ENCODE peak calls at places on chromosome 7, in six cellular contexts. X is A549; B is adipocyte; E is CD8-positive, alpha-beta memory T cell; W is AG09309; C is fibroblast of lung. G is an unnamed sample.

GRCh38 chr7:92968502-92968901 is 132.1 kb upstream of the CDK6 start:
- DNase-seq in B (no peak), W (no peak), E (no peak), X (no peak), C (no peak), G (no peak)

GRCh38 chr7:45117582-45117981 is 6.1 kb upstream of the TBRG4 start:
- DNase-seq in E (no peak), X (no peak), B (no peak), C (no peak), W (no peak), G (no peak)

GRCh38 chr7:131074585-131074984 is 253.1 kb upstream of the MKLN1 start:
- DNase-seq in C (no peak), B (no peak), E (no peak), W (no peak), X (no peak), G (no peak)

GRCh38 chr7:99407849-99408346 is 499 bp downstream of the PDAP1 start:
- DNase-seq in E (peak), X (peak), B (peak), W (peak), C (peak), G (no peak)

GRCh38 chr7:44769381-44770209 is 20.9 kb downstream of the ZMIZ2 start:
- DNase-seq in E (peak), W (no peak), C (peak), B (peak), X (no peak), G (no peak)

GRCh38 chr7:25382175-25382574 is 153.9 kb upstream of the NPVF start:
- DNase-seq in E (no peak), B (no peak), W (no peak), X (no peak), C (no peak), G (no peak)

GRCh38 chr7:11319491-11320274 is 346.0 kb downstream of the PHF14 start:
- DNase-seq in B (no peak), W (no peak), X (no peak), C (no peak), E (no peak), G (no peak)

GRCh38 chr7:77415474-77415821 is 701 bp downstream of the GSAP start:
- DNase-seq in W (no peak), E (no peak), C (no peak), B (no peak), X (no peak), G (no peak)

GRCh38 chr7:151720297-151720696 is 156.6 kb downstream of the PRKAG2 start:
- DNase-seq in W (no peak), B (no peak), C (no peak), E (no peak), X (no peak), G (no peak)

GRCh38 chr7:127478040-127478386 is 85.5 kb upstream of the ZNF800 start:
- DNase-seq in W (no peak), E (no peak), C (no peak), X (no peak), B (no peak), G (no peak)

GRCh38 chr7:132001166-132001565 is 444.7 kb upstream of the PODXL start:
- DNase-seq in B (no peak), C (no peak), W (no peak), E (no peak), X (no peak), G (no peak)

GRCh38 chr7:18352339-18353255 is 143.0 kb upstream of the HDAC9 start:
- DNase-seq in C (peak), B (peak), X (peak), E (no peak), W (peak), G (peak)

GRCh38 chr7:147510913-147511312 is 1079.7 kb upstream of the C7orf33 start:
- DNase-seq in E (no peak), B (peak), W (no peak), C (peak), X (no peak), G (no peak)

GRCh38 chr7:24829787-24830186 is 72.5 kb upstream of the GSDME start:
- DNase-seq in W (no peak), C (no peak), X (no peak), E (no peak), B (no peak), G (no peak)

GRCh38 chr7:108448777-108449576 is 7.3 kb downstream of the NRCAM start:
- DNase-seq in B (no peak), X (no peak), E (no peak), C (peak), W (no peak), G (no peak)

GRCh38 chr7:65946895-65947294 is 35.1 kb downstream of the GUSB start:
- DNase-seq in W (no peak), B (peak), X (no peak), E (no peak), C (peak), G (no peak)

GRCh38 chr7:97120713-97121457 is 3.4 kb downstream of the SDHAF3 start:
- DNase-seq in C (no peak), X (no peak), W (no peak), B (no peak), E (no peak), G (no peak)
- H3K4me3 ChIP-seq in C (no peak), X (no peak), W (no peak), B (no peak), E (no peak), G (no peak)

DNA sequence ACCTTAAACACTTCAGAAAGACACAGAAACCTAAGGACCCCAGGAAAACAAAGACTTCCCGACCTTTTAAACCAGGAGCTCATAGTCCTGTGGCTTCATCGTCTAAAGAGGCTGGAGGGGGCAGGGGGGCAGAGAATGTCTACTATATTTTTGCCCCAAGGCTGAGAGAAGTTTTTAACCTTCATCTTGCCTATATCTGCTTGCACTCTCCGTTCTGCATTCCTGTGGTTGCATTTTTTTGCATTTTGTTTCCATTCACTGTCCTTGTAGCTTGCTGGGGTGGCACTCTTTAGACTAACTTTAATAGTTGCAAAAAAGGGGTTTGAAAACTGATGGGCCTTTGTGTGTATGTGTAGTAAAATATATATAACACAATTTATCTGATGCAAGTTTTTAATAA is 23.7 kb downstream of the PRKAR2B start:
- DNase-seq in C (no peak), E (no peak), X (no peak), W (no peak), B (peak), G (no peak)
- H3K4me3 ChIP-seq in C (no peak), E (no peak), X (no peak), W (no peak), B (no peak), G (no peak)

DNA sequence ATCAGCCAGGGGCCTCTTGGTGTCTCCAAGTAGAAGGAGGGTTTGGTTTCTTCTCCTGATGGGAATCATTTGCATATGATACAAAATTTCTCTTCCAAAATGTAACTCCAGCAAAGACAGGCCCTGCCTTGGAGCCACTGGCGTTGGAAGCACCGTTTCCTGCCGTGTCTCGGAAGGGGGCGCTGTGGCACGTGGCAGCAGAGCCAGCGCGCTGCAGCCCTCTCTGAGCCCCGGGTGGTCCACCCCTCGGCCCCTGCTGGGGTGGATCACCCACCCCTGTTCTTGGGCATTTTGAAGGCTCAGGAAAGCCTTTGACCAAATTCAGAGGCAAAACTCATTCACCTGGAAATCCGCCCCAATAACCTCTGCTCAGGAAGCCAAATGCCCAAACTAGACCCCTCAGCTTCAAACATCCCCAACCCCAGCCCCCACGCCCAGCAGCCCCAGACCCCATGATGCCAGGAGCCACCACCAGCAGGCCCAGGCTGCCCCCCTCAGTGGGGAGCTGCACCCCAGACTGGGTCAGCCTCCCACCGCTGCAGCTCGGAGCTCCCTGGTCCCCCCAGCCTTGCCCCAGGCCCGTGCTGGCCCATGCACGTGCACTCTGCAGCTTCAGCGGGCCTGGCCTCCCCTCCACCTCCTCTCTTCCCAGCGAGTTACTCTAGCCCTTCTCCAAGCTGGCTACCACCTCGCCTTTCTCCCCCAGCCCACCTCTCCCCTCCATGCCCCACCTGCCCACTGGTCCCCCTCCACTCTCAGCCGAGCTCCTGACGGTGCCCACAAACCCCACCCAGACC is 29.5 kb upstream of the ELFN1 start:
- DNase-seq in B (no peak), X (no peak), C (no peak), E (no peak), W (no peak), G (no peak)
- H3K4me3 ChIP-seq in B (no peak), X (no peak), C (no peak), E (no peak), W (no peak), G (no peak)

GRCh38 chr7:37916017-37916672 is 472 bp downstream of the SFRP4 start:
- DNase-seq in X (no peak), W (no peak), E (no peak), B (no peak), C (peak), G (no peak)

GRCh38 chr7:37912756-37913155 is 3.9 kb downstream of the SFRP4 start:
- DNase-seq in E (no peak), C (no peak), W (no peak), X (no peak), B (no peak), G (no peak)

GRCh38 chr7:37916673-37917660 is at the start of gene SFRP4:
- DNase-seq in X (peak), B (peak), E (no peak), W (no peak), C (peak), G (peak)

GRCh38 chr7:37918526-37918925 is 1.9 kb upstream of the SFRP4 start:
- DNase-seq in W (no peak), E (no peak), X (no peak), B (no peak), C (no peak), G (no peak)

DNA sequence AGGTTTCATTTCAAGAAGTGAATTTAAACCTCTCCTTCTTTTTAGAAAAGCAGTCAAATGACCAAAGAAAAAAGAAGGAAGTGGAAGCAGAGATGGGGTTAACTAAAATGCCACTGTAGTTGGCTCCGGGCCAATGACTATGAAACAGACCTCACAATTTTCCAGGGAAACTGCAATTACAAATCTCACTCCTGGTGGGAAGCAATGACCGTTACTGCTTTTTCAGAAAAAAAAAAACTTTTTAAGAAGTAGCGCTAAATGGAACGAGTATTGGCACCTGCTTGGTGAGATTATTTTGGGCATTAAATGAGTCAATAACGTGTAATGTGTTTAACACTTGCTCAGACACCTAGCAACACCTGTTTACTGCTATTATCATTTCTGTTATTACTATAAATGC is 1.2 kb downstream of the SFRP4 start:
- DNase-seq in W (no peak), X (no peak), C (no peak), E (no peak), B (no peak), G (no peak)
- H3K4me3 ChIP-seq in W (no peak), X (peak), C (no peak), E (no peak), B (peak), G (no peak)